ENCODE peak calls at places on chromosomes 1 and 21, in six cellular contexts. B, M, U, Z, E and H are unnamed samples.

GRCh38 chr1:156420209-156421061 is 51.4 kb downstream of the RHBG start:
- DNase-seq in B (no peak), M (no peak), U (no peak), Z (no peak), E (no peak), H (peak; percentile 82)

GRCh38 chr1:244918422-244919319 is 54.3 kb upstream of the HNRNPU start:
- DNase-seq in B (no peak), M (peak; percentile 70), U (peak; percentile 44), Z (peak; percentile 21), E (no peak), H (peak; percentile 71)

GRCh38 chr1:182699673-182700350 is 15.4 kb upstream of the RGS8 start:
- DNase-seq in B (no peak), M (peak; percentile 17), U (no peak), Z (no peak), E (no peak), H (no peak)

GRCh38 chr1:219140308-219140877 is 33.3 kb upstream of the LYPLAL1 start:
- DNase-seq in B (no peak), M (no peak), U (no peak), Z (no peak), E (no peak), H (no peak)

GRCh38 chr1:1162597-1163537 is 10.8 kb upstream of the TTLL10 start:
- DNase-seq in B (no peak), M (peak; percentile 7), U (no peak), Z (peak; percentile 93), E (no peak), H (no peak)

GRCh38 chr21:32771134-32771523 is 426 bp downstream of the PAXBP1 start:
- DNase-seq in B (peak; percentile 89), M (peak; percentile 59), U (peak; percentile 62), Z (peak; percentile 57), E (peak; percentile 63), H (peak; percentile 77)

GRCh38 chr1:159008744-159009188 is 941 bp upstream of the IFI16 start:
- DNase-seq in B (no peak), M (no peak), U (no peak), Z (no peak), E (peak; percentile 34), H (peak; percentile 37)

GRCh38 chr1:233441981-233442380 is 114.5 kb downstream of the MAP3K21 start:
- DNase-seq in B (no peak), M (no peak), U (no peak), Z (no peak), E (no peak), H (no peak)

GRCh38 chr1:226640288-226640687 is 91.7 kb downstream of the STUM start:
- DNase-seq in B (no peak), M (peak; percentile 4), U (no peak), Z (no peak), E (no peak), H (no peak)

GRCh38 chr1:115874929-115875328 is 34.0 kb upstream of the NHLH2 start:
- DNase-seq in B (no peak), M (no peak), U (peak; percentile 85), Z (no peak), E (no peak), H (no peak)

GRCh38 chr1:25912076-25912831 is 6.0 kb upstream of the STMN1 start:
- DNase-seq in B (no peak), M (no peak), U (peak; percentile 77), Z (no peak), E (peak; percentile 64), H (no peak)

GRCh38 chr1:167442854-167443565 is 75.3 kb downstream of the CD247 start:
- DNase-seq in B (peak; percentile 42), M (no peak), U (no peak), Z (no peak), E (no peak), H (no peak)

GRCh38 chr1:33143698-33144097 is 38.1 kb downstream of the TRIM62 start:
- DNase-seq in B (no peak), M (no peak), U (peak; percentile 62), Z (no peak), E (peak; percentile 83), H (no peak)

GRCh38 chr1:2906105-2906504 is 104.6 kb upstream of the TTC34 start:
- DNase-seq in B (no peak), M (no peak), U (no peak), Z (no peak), E (no peak), H (no peak)

GRCh38 chr1:235270625-235271024 is 57.4 kb downstream of the ARID4B start:
- DNase-seq in B (no peak), M (no peak), U (no peak), Z (no peak), E (peak; percentile 35), H (no peak)

GRCh38 chr1:191690931-191691330 is 467.3 kb upstream of the RGS18 start:
- DNase-seq in B (no peak), M (no peak), U (no peak), Z (no peak), E (no peak), H (no peak)

GRCh38 chr1:52602328-52603300 is at the start of gene GPX7:
- DNase-seq in B (peak; percentile 85), M (peak; percentile 47), U (peak; percentile 62), Z (peak; percentile 35), E (peak; percentile 69), H (peak; percentile 74)

GRCh38 chr1:237012789-237013383 is 8.6 kb upstream of the MT1HL1 start:
- DNase-seq in B (no peak), M (no peak), U (peak; percentile 28), Z (peak; percentile 91), E (peak; percentile 68), H (no peak)

GRCh38 chr21:35697321-35697808 is 363.0 kb downstream of the SETD4 start:
- DNase-seq in B (peak; percentile 87), M (peak; percentile 61), U (peak; percentile 43), Z (peak; percentile 79), E (peak; percentile 68), H (no peak)

GRCh38 chr21:35699360-35699759 is 361.0 kb downstream of the SETD4 start:
- DNase-seq in B (no peak), M (no peak), U (no peak), Z (no peak), E (no peak), H (no peak)

DNA sequence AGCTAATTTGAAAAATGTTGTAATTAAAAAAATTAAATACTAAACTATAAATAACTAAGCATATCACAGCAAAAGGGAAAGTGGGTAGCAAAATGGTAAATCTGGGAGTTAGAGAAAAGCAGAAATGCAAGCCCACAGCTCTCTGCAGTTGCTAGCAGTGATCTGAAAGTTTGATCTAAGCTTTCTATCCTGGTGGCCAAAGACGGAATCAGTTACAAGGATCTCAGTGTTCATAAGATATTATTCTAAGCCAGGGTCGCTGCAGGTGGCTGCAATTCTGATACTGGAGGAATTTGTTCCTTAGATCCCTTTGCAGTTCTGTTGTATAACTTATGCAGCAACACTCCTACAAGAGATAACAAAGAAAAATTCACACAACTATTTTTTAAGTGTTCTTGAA is 363.7 kb downstream of the SETD4 start:
- DNase-seq in B (no peak), M (no peak), U (no peak), Z (no peak), E (no peak), H (no peak)
- TF ChIP-seq CTCF in B (no peak), M (no peak), U (no peak), Z (no peak), E (no peak), H (no peak)

GRCh38 chr1:31938184-31938975 is at the start of gene PTP4A2:
- DNase-seq in B (peak; percentile 98), M (peak; percentile 95), U (peak; percentile 95), Z (peak; percentile 95), E (peak; percentile 94), H (peak; percentile 96)
- TF ChIP-seq CTCF in B (no peak), M (peak; percentile 73), U (peak; percentile 3), Z (peak; percentile 34), E (peak; percentile 17), H (peak; percentile 80)

GRCh38 chr1:27575861-27576331 is 28.0 kb downstream of the AHDC1 start:
- DNase-seq in B (no peak), M (peak; percentile 86), U (peak; percentile 44), Z (peak; percentile 79), E (peak; percentile 46), H (peak; percentile 69)

GRCh38 chr1:27574001-27574781 is 29.8 kb downstream of the AHDC1 start:
- DNase-seq in B (no peak), M (peak; percentile 53), U (no peak), Z (peak; percentile 50), E (no peak), H (no peak)

GRCh38 chr1:27572679-27573426 is 31.1 kb downstream of the AHDC1 start:
- DNase-seq in B (no peak), M (peak; percentile 61), U (no peak), Z (no peak), E (no peak), H (no peak)

GRCh38 chr1:27576846-27577245 is 27.1 kb downstream of the AHDC1 start:
- DNase-seq in B (no peak), M (peak; percentile 33), U (no peak), Z (no peak), E (no peak), H (no peak)

DNA sequence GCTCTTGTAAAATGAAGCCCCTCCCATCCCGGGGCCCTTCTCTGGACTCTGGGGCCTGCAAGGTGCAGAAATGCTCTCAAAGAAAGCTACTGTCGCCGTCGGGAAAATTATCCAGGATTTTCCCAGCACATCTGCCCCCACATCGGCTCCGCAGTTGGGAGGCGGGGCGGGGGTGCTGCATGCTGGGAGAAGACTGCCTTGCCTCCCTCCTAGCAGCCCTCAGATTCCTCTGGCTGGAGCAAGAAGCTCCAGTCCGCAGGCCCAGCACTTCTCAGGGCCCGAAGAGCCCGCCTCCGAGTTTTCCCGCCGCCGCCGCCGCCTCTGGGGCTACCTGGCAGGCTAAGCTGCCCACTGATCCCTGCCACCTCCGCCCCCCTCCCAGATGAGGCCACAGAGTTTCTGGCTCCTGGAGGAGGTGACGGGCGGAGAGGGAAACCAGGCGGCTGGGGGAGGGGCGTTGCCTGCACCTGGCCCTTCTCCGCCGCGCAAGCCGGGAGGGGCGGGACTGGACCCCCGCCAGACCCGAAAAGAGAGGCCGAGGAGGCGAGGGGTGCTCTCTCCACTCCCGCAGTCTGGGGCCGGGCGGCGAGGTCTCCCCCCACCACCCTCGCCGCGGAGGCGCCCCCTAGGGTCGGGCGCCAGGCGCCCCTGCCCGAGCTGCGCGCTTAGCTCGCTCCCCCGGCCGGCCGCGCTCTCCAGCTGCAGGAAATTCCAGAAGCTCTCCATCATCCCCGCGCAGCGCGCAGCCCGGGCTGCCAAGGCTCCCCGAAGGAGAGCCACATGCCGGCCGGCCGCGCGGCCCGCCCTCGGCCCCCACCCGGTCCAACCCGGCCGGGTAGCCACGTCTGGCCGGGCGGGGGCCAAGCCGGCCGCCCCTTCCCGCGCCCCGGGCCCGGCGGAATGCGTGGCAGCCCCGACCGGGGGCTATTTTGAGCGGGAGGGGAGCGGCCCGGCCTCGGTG is 28.8 kb downstream of the AHDC1 start:
- DNase-seq in B (no peak), M (peak; percentile 83), U (peak; percentile 82), Z (peak; percentile 92), E (peak; percentile 84), H (no peak)
- TF ChIP-seq CTCF in B (no peak), M (no peak), U (no peak), Z (no peak), E (peak; percentile 48), H (no peak)

GRCh38 chr1:11592752-11593151 is 61.5 kb downstream of the FBXO2 start:
- DNase-seq in B (no peak), M (no peak), U (no peak), Z (no peak), E (no peak), H (no peak)

GRCh38 chr1:11594625-11595024 is 59.6 kb downstream of the FBXO2 start:
- DNase-seq in B (no peak), M (no peak), U (no peak), Z (no peak), E (no peak), H (no peak)

GRCh38 chr1:11596295-11596694 is 57.9 kb downstream of the FBXO2 start:
- DNase-seq in B (no peak), M (no peak), U (no peak), Z (no peak), E (no peak), H (no peak)

GRCh38 chr1:11595287-11595686 is 58.9 kb downstream of the FBXO2 start:
- DNase-seq in B (no peak), M (no peak), U (peak; percentile 3), Z (no peak), E (no peak), H (no peak)

GRCh38 chr1:11594222-11594621 is 60.0 kb downstream of the FBXO2 start:
- DNase-seq in B (no peak), M (no peak), U (peak; percentile 42), Z (no peak), E (peak; percentile 7), H (no peak)
- TF ChIP-seq CTCF in B (no peak), M (no peak), U (peak; percentile 27), Z (no peak), E (no peak), H (no peak)